ENCODE peak calls at places on chromosomes 3 and 15, in eight cellular contexts. L is activated naive CD4-positive, alpha-beta T cell; X is hippocampal formation; E is fibroblast of the aortic adventitia; R is MV-4-11; F is ACHN; M is naive thymus-derived CD8-positive, alpha-beta T cell; T is NCI-H1436 treated with DMSO at 0.1 percent for 48 hours. C is an unnamed sample.

GRCh38 chr3:172580680-172581079 is 57.5 kb upstream of the TNFSF10 start:
- DNase-seq in X (no peak), T (no peak), R (peak; percentile 75), E (no peak), L (no peak), M (no peak), F (no peak), C (no peak)

GRCh38 chr3:52892290-52892624 is 5.1 kb downstream of the STIMATE start:
- DNase-seq in F (no peak), E (no peak), T (no peak), R (no peak), X (no peak), L (no peak), M (no peak), C (no peak)

GRCh38 chr3:65033577-65033976 is 345.8 kb upstream of the ADAMTS9 start:
- DNase-seq in L (no peak), R (no peak), T (no peak), F (peak; percentile 8), E (no peak), M (no peak), X (no peak), C (no peak)

GRCh38 chr3:9713142-9713541 is 9.5 kb downstream of the CPNE9 start:
- DNase-seq in R (no peak), F (no peak), E (no peak), T (no peak), L (no peak), X (no peak), M (no peak), C (no peak)

GRCh38 chr3:195892355-195893120 is 15.8 kb downstream of the TNK2 start:
- DNase-seq in E (peak; percentile 83), M (no peak), R (no peak), T (no peak), L (no peak), F (no peak), X (peak; percentile 94), C (no peak)

GRCh38 chr3:111864821-111865656 is 6.0 kb downstream of the PHLDB2 start:
- DNase-seq in X (no peak), T (no peak), L (no peak), M (no peak), F (peak; percentile 34), E (peak; percentile 96), R (peak; percentile 18), C (no peak)

GRCh38 chr15:63231206-63231605 is 41.8 kb downstream of the RAB8B start:
- DNase-seq in T (no peak), X (no peak), M (no peak), L (no peak), R (no peak), F (no peak), E (no peak), C (no peak)

GRCh38 chr3:101680466-101680865 is 3.5 kb upstream of the ZBTB11 start:
- DNase-seq in L (no peak), E (no peak), F (no peak), T (no peak), M (no peak), R (no peak), X (no peak), C (no peak)

GRCh38 chr3:112126501-112126900 is 6.5 kb downstream of the GCSAM start:
- DNase-seq in M (no peak), F (no peak), R (no peak), E (peak; percentile 34), X (no peak), T (no peak), L (no peak), C (no peak)

GRCh38 chr15:48897144-48897814 is 19.3 kb downstream of the EID1 start:
- DNase-seq in T (no peak), E (peak; percentile 84), R (peak; percentile 4), L (no peak), M (no peak), F (no peak), X (peak; percentile 60), C (no peak)

GRCh38 chr3:76264496-76264895 is 479.1 kb upstream of the ZNF717 start:
- DNase-seq in T (no peak), E (no peak), X (no peak), M (no peak), L (no peak), R (no peak), F (no peak), C (no peak)

GRCh38 chr15:39919740-39920509 is at the start of gene GPR176:
- DNase-seq in E (peak; percentile 87), R (no peak), F (peak; percentile 88), M (peak; percentile 20), T (no peak), L (peak; percentile 1), X (no peak), C (no peak)

GRCh38 chr3:39408493-39409372 is 2.2 kb downstream of the RPSA start:
- DNase-seq in E (no peak), R (no peak), F (no peak), M (peak; percentile 19), L (no peak), T (no peak), X (no peak), C (no peak)

GRCh38 chr3:45143673-45144670 is 2.2 kb downstream of the CDCP1 start:
- DNase-seq in E (peak; percentile 83), F (peak; percentile 79), R (peak; percentile 78), M (no peak), L (no peak), T (no peak), X (peak; percentile 28), C (no peak)